ENCODE peak calls at places on chromosomes 11 and 22, in five cellular contexts. P is HFFc6, Q is AG04450, C is Caco-2, U is neural crest cell. D is an unnamed sample.

GRCh38 chr11:44623321-44623715 is 57.9 kb downstream of the CD82 start:
- DNase-seq in Q (no peak), P (no peak), C (no peak), U (no peak), D (no peak)

GRCh38 chr11:76217653-76218160 is 11.4 kb upstream of the WNT11 start:
- DNase-seq in P (no peak), C (no peak), U (no peak), Q (no peak), D (no peak)

GRCh38 chr11:30605036-30605435 is 18.9 kb upstream of the MPPED2 start:
- DNase-seq in U (no peak), Q (no peak), P (no peak), C (no peak), D (no peak)

GRCh38 chr11:92841719-92842118 is 127.7 kb upstream of the MTNR1B start:
- DNase-seq in C (no peak), U (no peak), Q (no peak), P (no peak), D (no peak)

GRCh38 chr11:73367482-73368024 is 8.6 kb upstream of the RELT start:
- DNase-seq in C (no peak), P (no peak), U (no peak), Q (no peak), D (no peak)

GRCh38 chr11:108835624-108836023 is 170.8 kb downstream of the DDX10 start:
- DNase-seq in C (no peak), U (no peak), Q (no peak), P (no peak), D (no peak)

GRCh38 chr11:112336356-112336886 is 75.8 kb upstream of the PLET1 start:
- DNase-seq in Q (no peak), U (no peak), C (no peak), P (no peak), D (no peak)

GRCh38 chr22:44147821-44148574 is 32.7 kb upstream of the PARVG start:
- DNase-seq in P (no peak), U (no peak), Q (no peak), C (no peak), D (no peak)

GRCh38 chr11:119338318-119338890 is 2.3 kb downstream of the C1QTNF5 start:
- DNase-seq in Q (no peak), U (peak), P (peak), C (peak), D (peak)

GRCh38 chr11:124075492-124075840 is 34.3 kb upstream of the OR10G7 start:
- DNase-seq in C (no peak), P (no peak), U (no peak), Q (no peak), D (no peak)

GRCh38 chr11:105357764-105358163 is 218.2 kb upstream of the CARD18 start:
- DNase-seq in C (no peak), Q (peak), P (no peak), U (no peak), D (no peak)

GRCh38 chr11:100602716-100603115 is 84.4 kb upstream of the ARHGAP42 start:
- DNase-seq in C (no peak), Q (no peak), U (no peak), P (no peak), D (no peak)

GRCh38 chr11:15412054-15412453 is 297.3 kb downstream of the INSC start:
- DNase-seq in P (no peak), U (no peak), C (no peak), Q (no peak), D (no peak)

DNA sequence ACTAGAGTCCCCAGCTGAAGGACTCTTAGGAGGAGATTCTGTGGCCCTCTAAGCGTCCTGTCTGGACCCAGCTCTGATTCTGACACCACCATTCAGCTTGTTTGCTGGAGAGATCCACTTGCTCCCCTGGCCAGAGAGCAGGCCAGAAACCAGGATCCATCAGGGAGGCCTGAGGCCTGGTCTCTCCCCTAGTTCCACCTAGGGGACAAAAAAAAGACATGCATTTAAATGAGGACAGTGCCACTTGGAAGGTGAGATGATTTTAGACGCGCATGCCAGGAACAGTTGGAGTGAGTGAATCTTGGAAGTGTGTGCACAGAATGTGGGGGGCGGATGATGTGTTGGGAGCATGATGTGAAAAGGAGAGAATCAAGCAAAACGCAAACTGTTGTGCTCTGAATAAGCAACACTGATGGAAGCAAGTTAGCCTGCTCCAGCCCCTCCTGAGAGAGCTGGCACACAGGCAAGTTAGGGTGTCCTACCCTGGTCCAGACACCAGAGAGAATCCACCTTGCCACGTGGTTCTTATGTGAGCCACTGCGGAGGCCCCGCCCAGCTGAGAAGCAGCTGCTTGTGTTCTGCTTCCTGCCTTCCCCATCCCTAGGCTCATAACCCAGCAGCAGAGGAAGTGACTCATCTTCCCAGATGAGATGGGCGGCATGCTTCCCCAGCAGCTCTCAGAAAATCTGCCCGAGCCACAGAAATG is 8.0 kb upstream of the SLCO2B1 start:
- DNase-seq in U (no peak), Q (peak), P (peak), C (no peak), D (peak)
- TF ChIP-seq CTCF in U (no peak), Q (no peak), P (no peak), C (no peak), D (no peak)

GRCh38 chr22:50146440-50147228 is 23.9 kb upstream of the PANX2 start:
- DNase-seq in C (peak), Q (peak), U (no peak), P (peak), D (peak)
- TF ChIP-seq CTCF in C (peak), Q (peak), U (peak), P (peak), D (peak)

GRCh38 chr22:42814616-42815015 is 42.5 kb downstream of the ARFGAP3 start:
- DNase-seq in P (no peak), U (no peak), C (no peak), Q (no peak), D (no peak)

GRCh38 chr22:42808516-42808915 is 48.6 kb downstream of the ARFGAP3 start:
- DNase-seq in Q (no peak), P (no peak), C (no peak), U (no peak), D (no peak)

GRCh38 chr22:42814215-42814614 is 42.9 kb downstream of the ARFGAP3 start:
- DNase-seq in C (no peak), P (no peak), Q (no peak), U (no peak), D (no peak)

GRCh38 chr22:42813501-42813900 is 43.6 kb downstream of the ARFGAP3 start:
- DNase-seq in C (no peak), P (no peak), Q (no peak), U (no peak), D (no peak)

GRCh38 chr22:42811510-42811909 is 45.6 kb downstream of the ARFGAP3 start:
- DNase-seq in Q (no peak), P (no peak), C (no peak), U (no peak), D (no peak)
- TF ChIP-seq CTCF in Q (no peak), P (no peak), C (no peak), U (no peak), D (no peak)

GRCh38 chr22:47056776-47057470 is 294.5 kb downstream of the TBC1D22A start:
- DNase-seq in U (no peak), C (no peak), Q (no peak), P (no peak), D (no peak)
- TF ChIP-seq CTCF in U (no peak), C (no peak), Q (no peak), P (no peak), D (no peak)

DNA sequence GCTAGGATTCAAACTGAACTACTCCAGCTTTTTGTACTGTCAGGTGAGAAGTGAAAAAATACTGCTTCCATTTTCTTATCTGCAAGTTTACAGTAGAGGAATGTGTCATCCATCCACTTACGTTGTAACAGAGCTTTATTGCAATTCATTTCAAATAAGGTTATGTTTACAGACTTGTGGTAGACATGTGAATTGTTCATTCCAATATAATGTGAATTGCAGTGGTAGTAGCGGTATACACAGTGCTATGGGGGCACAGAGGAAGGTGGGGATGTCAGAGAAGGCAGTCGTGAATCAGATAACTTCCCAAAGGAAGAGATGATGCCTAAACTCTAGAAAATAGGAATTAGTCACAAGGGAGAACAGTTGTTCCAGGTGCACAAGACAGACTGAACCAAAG is 42.5 kb downstream of the CEP57 start:
- DNase-seq in P (peak), C (peak), U (no peak), Q (peak), D (no peak)
- TF ChIP-seq CTCF in P (peak), C (no peak), U (no peak), Q (peak), D (no peak)

GRCh38 chr11:85825590-85825989 is 14.6 kb upstream of the SYTL2 start:
- DNase-seq in P (no peak), U (no peak), C (no peak), Q (no peak), D (no peak)

GRCh38 chr11:85827768-85828639 is 17.1 kb upstream of the SYTL2 start:
- DNase-seq in U (no peak), Q (peak), P (peak), C (peak), D (no peak)

GRCh38 chr11:85823816-85824215 is 12.9 kb upstream of the SYTL2 start:
- DNase-seq in Q (no peak), C (no peak), U (no peak), P (no peak), D (no peak)

GRCh38 chr11:85828640-85828978 is 17.7 kb upstream of the SYTL2 start:
- DNase-seq in Q (no peak), U (no peak), C (no peak), P (no peak), D (no peak)

GRCh38 chr11:85826096-85826855 is 15.3 kb upstream of the SYTL2 start:
- DNase-seq in C (peak), Q (no peak), U (no peak), P (peak), D (no peak)
- TF ChIP-seq CTCF in C (peak), Q (peak), U (peak), P (peak), D (peak)

DNA sequence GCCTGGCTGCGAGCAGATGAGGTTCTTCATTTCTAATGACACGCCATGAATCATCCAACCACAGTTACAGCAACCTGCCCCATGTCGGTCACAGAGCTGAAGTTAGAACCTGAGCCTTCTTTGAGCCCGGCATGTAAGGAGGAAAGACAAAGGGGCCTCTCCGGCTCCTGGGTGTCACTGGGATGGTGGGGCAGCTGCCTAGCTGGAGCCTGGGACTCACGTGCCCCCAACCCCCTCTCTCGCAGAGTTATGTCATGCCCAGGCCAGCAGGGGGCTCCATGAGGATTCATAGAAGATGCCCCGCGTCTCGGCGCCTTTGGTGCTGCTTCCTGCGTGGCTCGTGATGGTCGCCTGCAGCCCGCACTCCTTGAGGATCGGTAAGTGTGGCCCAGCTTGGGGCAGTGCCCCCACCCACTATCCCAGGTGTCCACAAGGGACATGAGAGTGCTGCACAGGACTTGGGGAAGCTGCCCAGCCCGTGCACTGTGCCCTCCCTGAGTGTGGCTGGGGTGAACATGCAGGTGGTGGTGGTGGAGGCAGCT is 148.5 kb downstream of the GRIK4 start:
- DNase-seq in C (peak), U (peak), Q (no peak), P (no peak), D (peak)
- TF ChIP-seq CTCF in C (peak), U (peak), Q (peak), P (peak), D (peak)

D was measured in GM13976.